ENCODE peak calls at places on chromosomes 4 and X, in seven cellular contexts. E is retina; T is cortex of kidney; W is activated T-cell treated with anti-CD3 and anti-CD28 coated beads, Interleukin-2, amount 50 U/mL, for 72 hours; B is stimulated activated CD8-positive, alpha-beta memory T cell treated with anti-CD3 and anti-CD28 coated beads, Interleukin-4, amount 100 ng/mL, for 48 hours; D is tibial artery; M is fibroblast of mammary gland. I is an unnamed sample.

GRCh38 chr4:85005865-85006377 is 39.4 kb upstream of the WDFY3 start:
- DNase-seq in E (no peak), W (no peak), D (no peak), M (peak), T (no peak), B (no peak), I (no peak)

GRCh38 chrX:11678174-11678573 is 12.5 kb upstream of the ARHGAP6 start:
- DNase-seq in W (no peak), T (no peak), B (no peak), M (no peak), D (peak), E (no peak), I (no peak)

GRCh38 chrX:29555465-29556091 is 659.8 kb upstream of the MAGEB2 start:
- DNase-seq in D (no peak), E (no peak), W (no peak), M (no peak), B (no peak), T (no peak), I (no peak)

GRCh38 chrX:1618689-1619088 is 3.8 kb downstream of the ASMT start:
- DNase-seq in D (no peak), E (no peak), T (no peak), W (no peak), B (no peak), M (no peak), I (no peak)

GRCh38 chr4:3073158-3074077 is 920 bp downstream of the HTT-AS start:
- DNase-seq in E (peak), D (peak), B (no peak), M (no peak), T (no peak), W (peak), I (no peak)

GRCh38 chr4:138426751-138427150 is 184.6 kb upstream of the SLC7A11 start:
- DNase-seq in W (no peak), M (no peak), E (no peak), D (no peak), T (no peak), B (no peak), I (no peak)

GRCh38 chr4:67934628-67935027 is 28.7 kb downstream of the TMPRSS11A start:
- DNase-seq in T (no peak), M (no peak), E (no peak), D (no peak), B (no peak), W (no peak), I (no peak)

GRCh38 chr4:186227221-186227620 is at the start of gene KLKB1:
- DNase-seq in T (no peak), D (no peak), W (no peak), B (no peak), M (no peak), E (no peak), I (no peak)

GRCh38 chr4:3465698-3466671 is 2.9 kb downstream of the DOK7 start:
- DNase-seq in D (no peak), M (peak), B (no peak), E (peak), W (no peak), T (no peak), I (no peak)

GRCh38 chrX:23332101-23332887 is 2.4 kb upstream of the PTCHD1 start:
- DNase-seq in T (no peak), D (peak), M (no peak), W (peak), E (peak), B (no peak), I (peak)

GRCh38 chr4:3739577-3739976 is 26.6 kb upstream of the ADRA2C start:
- DNase-seq in M (no peak), W (no peak), T (no peak), E (no peak), D (no peak), B (no peak), I (no peak)

GRCh38 chr4:153880983-153881382 is 92.1 kb upstream of the SFRP2 start:
- DNase-seq in W (no peak), D (no peak), T (no peak), B (no peak), M (no peak), E (no peak), I (no peak)

GRCh38 chr4:112381996-112382692 is 85.0 kb downstream of the ALPK1 start:
- DNase-seq in M (no peak), E (no peak), B (no peak), D (no peak), T (no peak), W (no peak), I (no peak)

GRCh38 chrX:46758956-46759644 is at the start of gene SLC9A7:
- DNase-seq in B (peak), W (peak), D (peak), T (peak), E (peak), M (peak), I (peak)

GRCh38 chrX:1685460-1685859 is 70.6 kb downstream of the ASMT start:
- DNase-seq in T (no peak), D (no peak), B (no peak), M (no peak), E (no peak), W (no peak), I (no peak)

I was measured in activated CD4-positive, alpha-beta memory T cell treated with anti-CD3 and anti-CD28 coated beads for 36 hours.